ENCODE peak calls at places on chromosomes 11 and 22, in four cellular contexts. C is stromal cell of bone marrow, P is kidney tubule cell, H is 8988T. Y is an unnamed sample.

GRCh38 chr11:34654491-34655334 is 33.8 kb downstream of the EHF start:
- DNase-seq in C (peak; percentile 26), P (peak; percentile 84), H (peak; percentile 33), Y (peak; percentile 80)

GRCh38 chr22:37629928-37630327 is 9.5 kb upstream of the SH3BP1 start:
- DNase-seq in C (no peak), P (no peak), H (no peak), Y (no peak)

GRCh38 chr11:77883775-77884174 is 62.8 kb downstream of the AAMDC start:
- DNase-seq in C (no peak), P (no peak), H (no peak), Y (no peak)

GRCh38 chr22:24554316-24555159 is at the start of gene GUCD1:
- DNase-seq in C (no peak), P (peak; percentile 37), H (no peak), Y (peak; percentile 27)

GRCh38 chr11:35857922-35858321 is 85.9 kb upstream of the LDLRAD3 start:
- DNase-seq in C (no peak), P (no peak), H (no peak), Y (no peak)

GRCh38 chr11:108522318-108522717 is 24.1 kb upstream of the POGLUT3 start:
- DNase-seq in C (no peak), P (no peak), H (no peak), Y (no peak)

GRCh38 chr22:36585841-36586240 is 56.9 kb upstream of the EIF3D start:
- DNase-seq in C (no peak), P (peak; percentile 42), H (no peak), Y (peak; percentile 90)

GRCh38 chr11:65355776-65356393 is 1.3 kb downstream of the TIGD3 start:
- DNase-seq in C (no peak), P (peak; percentile 44), H (no peak), Y (peak; percentile 63)

GRCh38 chr11:17630936-17631335 is 83.9 kb downstream of the OTOG start:
- DNase-seq in C (no peak), P (no peak), H (peak; percentile 8), Y (no peak)

Y was measured in epithelial cell of esophagus.